ENCODE peak calls at places on chromosome 19, in seven cellular contexts. M, B, E, S, R, Z and F are unnamed samples.

GRCh38 chr19:8592231-8593009 is 15.2 kb upstream of the MYO1F start:
- DNase-seq in M (no peak), B (peak), E (no peak), S (peak), R (peak), Z (peak), F (peak)

GRCh38 chr19:1904385-1905070 is 671 bp upstream of the ADAT3 start:
- DNase-seq in M (peak), B (no peak), E (no peak), S (no peak), R (no peak), Z (no peak), F (no peak)

GRCh38 chr19:7869453-7869909 is 4.7 kb downstream of the PRR36 start:
- DNase-seq in M (no peak), B (peak), E (no peak), S (peak), R (peak), Z (peak), F (peak)

GRCh38 chr19:8577247-8577646 is at the start of gene MYO1F:
- DNase-seq in M (no peak), B (no peak), E (no peak), S (no peak), R (no peak), Z (no peak), F (no peak)

GRCh38 chr19:17351815-17352435 is 14.6 kb downstream of the GTPBP3 start:
- DNase-seq in M (no peak), B (no peak), E (no peak), S (no peak), R (no peak), Z (no peak), F (no peak)

GRCh38 chr19:46902402-46902766 is 41.6 kb downstream of the ARHGAP35 start:
- DNase-seq in M (no peak), B (peak), E (no peak), S (peak), R (no peak), Z (no peak), F (no peak)

GRCh38 chr19:10918359-10918758 is 10.1 kb downstream of the YIPF2 start:
- DNase-seq in M (no peak), B (no peak), E (no peak), S (no peak), R (no peak), Z (no peak), F (no peak)

GRCh38 chr19:54570316-54570715 is 3.3 kb upstream of the LILRA2 start:
- DNase-seq in M (no peak), B (no peak), E (no peak), S (no peak), R (no peak), Z (no peak), F (no peak)

GRCh38 chr19:5627395-5627904 is 4.6 kb downstream of the SAFB start:
- DNase-seq in M (peak), B (peak), E (peak), S (peak), R (no peak), Z (peak), F (no peak)

GRCh38 chr19:35341565-35342225 is 6.0 kb upstream of the FFAR1 start:
- DNase-seq in M (no peak), B (no peak), E (no peak), S (no peak), R (no peak), Z (no peak), F (no peak)

GRCh38 chr19:49793561-49793840 is 19.6 kb downstream of the FUZ start:
- DNase-seq in M (no peak), B (no peak), E (peak), S (peak), R (no peak), Z (peak), F (peak)

GRCh38 chr19:11420429-11420893 is 1.3 kb upstream of the RGL3 start:
- DNase-seq in M (no peak), B (no peak), E (no peak), S (no peak), R (no peak), Z (no peak), F (no peak)

GRCh38 chr19:15101479-15102082 is 5.6 kb upstream of the SYDE1 start:
- DNase-seq in M (no peak), B (peak), E (no peak), S (peak), R (peak), Z (peak), F (peak)

GRCh38 chr19:29845576-29846176 is 33.9 kb downstream of the CCNE1 start:
- DNase-seq in M (no peak), B (no peak), E (peak), S (peak), R (no peak), Z (peak), F (peak)

GRCh38 chr19:42189133-42189532 is 28.3 kb downstream of the DEDD2 start:
- DNase-seq in M (no peak), B (no peak), E (no peak), S (no peak), R (no peak), Z (no peak), F (no peak)

GRCh38 chr19:58037927-58038687 is 4.3 kb downstream of the ZSCAN1 start:
- DNase-seq in M (no peak), B (no peak), E (no peak), S (no peak), R (no peak), Z (no peak), F (no peak)

GRCh38 chr19:38971672-38972071 is 3.9 kb downstream of the FBXO17 start:
- DNase-seq in M (no peak), B (no peak), E (peak), S (no peak), R (no peak), Z (no peak), F (peak)

GRCh38 chr19:3184847-3185481 is 766 bp upstream of the NCLN start:
- DNase-seq in M (peak), B (peak), E (peak), S (no peak), R (peak), Z (peak), F (no peak)

GRCh38 chr19:17117250-17117789 is 41.7 kb downstream of the MYO9B start:
- DNase-seq in M (no peak), B (no peak), E (no peak), S (no peak), R (no peak), Z (no peak), F (no peak)

GRCh38 chr19:28705008-28705407 is 507.9 kb downstream of the UQCRFS1 start:
- DNase-seq in M (no peak), B (no peak), E (peak), S (peak), R (no peak), Z (no peak), F (peak)

GRCh38 chr19:35757231-35757748 is 461 bp upstream of the HSPB6 start:
- DNase-seq in M (no peak), B (peak), E (peak), S (peak), R (no peak), Z (no peak), F (peak)

GRCh38 chr19:51158474-51159129 is 16.5 kb downstream of the SIGLEC7 start:
- DNase-seq in M (peak), B (peak), E (no peak), S (peak), R (peak), Z (peak), F (peak)

GRCh38 chr19:7680606-7681335 is at the start of gene TRAPPC5:
- DNase-seq in M (peak), B (peak), E (peak), S (peak), R (peak), Z (peak), F (peak)

GRCh38 chr19:19379527-19379926 is 25.9 kb upstream of the GATAD2A start:
- DNase-seq in M (no peak), B (no peak), E (no peak), S (no peak), R (no peak), Z (no peak), F (no peak)

GRCh38 chr19:12801466-12802266 is at the start of the genes PRDX2 and THSD8:
- DNase-seq in M (peak), B (peak), E (peak), S (peak), R (no peak), Z (peak), F (no peak)

GRCh38 chr19:35318679-35319448 is 10.1 kb upstream of the CD22 start:
- DNase-seq in M (no peak), B (no peak), E (peak), S (peak), R (no peak), Z (no peak), F (peak)

GRCh38 chr19:23075031-23075733 is 41.6 kb upstream of the ZNF730 start:
- DNase-seq in M (peak), B (peak), E (peak), S (peak), R (no peak), Z (no peak), F (no peak)

GRCh38 chr19:8695501-8695900 is 3.1 kb downstream of the ACTL9 start:
- DNase-seq in M (no peak), B (no peak), E (no peak), S (no peak), R (no peak), Z (no peak), F (no peak)